ENCODE peak calls at places on chromosomes 4 and X, in eight cellular contexts. One of them, this sample, is unnamed.

GRCh38 chrX:17679820-17680219 is 57.5 kb upstream of the SCML1 start:
- DNase-seq in activated T-helper 9 cell treated with anti-CD3 and anti-CD28 coated beads, Interleukin-2, amount 50 U/mL, for 16 hours: no peak
- DNase-seq in psoas muscle: no peak
- DNase-seq in EL: no peak
- DNase-seq in T-helper 9 cell: no peak
- DNase-seq in activated CD8-positive, alpha-beta T cell treated with anti-CD3 and anti-CD28 coated beads for 36 hours: no peak
- DNase-seq in head of caudate nucleus: no peak
- DNase-seq in iris pigment epithelial cell: no peak
- DNase-seq in this sample: no peak

GRCh38 chrX:96314974-96315373 is 369.7 kb upstream of the DIAPH2 start:
- DNase-seq in activated T-helper 9 cell treated with anti-CD3 and anti-CD28 coated beads, Interleukin-2, amount 50 U/mL, for 16 hours: no peak
- DNase-seq in psoas muscle: no peak
- DNase-seq in EL: peak; percentile 0
- DNase-seq in T-helper 9 cell: no peak
- DNase-seq in activated CD8-positive, alpha-beta T cell treated with anti-CD3 and anti-CD28 coated beads for 36 hours: no peak
- DNase-seq in head of caudate nucleus: no peak
- DNase-seq in iris pigment epithelial cell: peak; percentile 16
- DNase-seq in this sample: no peak

GRCh38 chr4:108216510-108216909 is 47.8 kb upstream of the LEF1 start:
- DNase-seq in activated T-helper 9 cell treated with anti-CD3 and anti-CD28 coated beads, Interleukin-2, amount 50 U/mL, for 16 hours: no peak
- DNase-seq in psoas muscle: no peak
- DNase-seq in EL: no peak
- DNase-seq in T-helper 9 cell: no peak
- DNase-seq in activated CD8-positive, alpha-beta T cell treated with anti-CD3 and anti-CD28 coated beads for 36 hours: no peak
- DNase-seq in head of caudate nucleus: no peak
- DNase-seq in iris pigment epithelial cell: no peak
- DNase-seq in this sample: no peak

GRCh38 chrX:107450823-107451509 is 1.5 kb downstream of the FRMPD3 start:
- DNase-seq in activated T-helper 9 cell treated with anti-CD3 and anti-CD28 coated beads, Interleukin-2, amount 50 U/mL, for 16 hours: no peak
- DNase-seq in psoas muscle: no peak
- DNase-seq in EL: peak; percentile 0
- DNase-seq in T-helper 9 cell: no peak
- DNase-seq in activated CD8-positive, alpha-beta T cell treated with anti-CD3 and anti-CD28 coated beads for 36 hours: peak; percentile 30
- DNase-seq in head of caudate nucleus: no peak
- DNase-seq in iris pigment epithelial cell: no peak
- DNase-seq in this sample: peak; percentile 7

GRCh38 chr4:71138007-71138600 is 144.7 kb downstream of the DCK start:
- DNase-seq in activated T-helper 9 cell treated with anti-CD3 and anti-CD28 coated beads, Interleukin-2, amount 50 U/mL, for 16 hours: no peak
- DNase-seq in psoas muscle: no peak
- DNase-seq in EL: no peak
- DNase-seq in T-helper 9 cell: no peak
- DNase-seq in activated CD8-positive, alpha-beta T cell treated with anti-CD3 and anti-CD28 coated beads for 36 hours: no peak
- DNase-seq in head of caudate nucleus: no peak
- DNase-seq in iris pigment epithelial cell: no peak
- DNase-seq in this sample: no peak

GRCh38 chrX:96211953-96212352 is 472.7 kb upstream of the DIAPH2 start:
- DNase-seq in activated T-helper 9 cell treated with anti-CD3 and anti-CD28 coated beads, Interleukin-2, amount 50 U/mL, for 16 hours: no peak
- DNase-seq in psoas muscle: no peak
- DNase-seq in EL: no peak
- DNase-seq in T-helper 9 cell: no peak
- DNase-seq in activated CD8-positive, alpha-beta T cell treated with anti-CD3 and anti-CD28 coated beads for 36 hours: no peak
- DNase-seq in head of caudate nucleus: no peak
- DNase-seq in iris pigment epithelial cell: no peak
- DNase-seq in this sample: no peak

GRCh38 chr4:65943076-65943475 is 272.8 kb upstream of the EPHA5 start:
- DNase-seq in activated T-helper 9 cell treated with anti-CD3 and anti-CD28 coated beads, Interleukin-2, amount 50 U/mL, for 16 hours: no peak
- DNase-seq in psoas muscle: no peak
- DNase-seq in EL: peak; percentile 86
- DNase-seq in T-helper 9 cell: no peak
- DNase-seq in activated CD8-positive, alpha-beta T cell treated with anti-CD3 and anti-CD28 coated beads for 36 hours: no peak
- DNase-seq in head of caudate nucleus: no peak
- DNase-seq in iris pigment epithelial cell: peak; percentile 76
- DNase-seq in this sample: no peak

GRCh38 chr4:47598320-47598719 is 113.2 kb downstream of the ATP10D start:
- DNase-seq in activated T-helper 9 cell treated with anti-CD3 and anti-CD28 coated beads, Interleukin-2, amount 50 U/mL, for 16 hours: no peak
- DNase-seq in psoas muscle: no peak
- DNase-seq in EL: no peak
- DNase-seq in T-helper 9 cell: no peak
- DNase-seq in activated CD8-positive, alpha-beta T cell treated with anti-CD3 and anti-CD28 coated beads for 36 hours: no peak
- DNase-seq in head of caudate nucleus: no peak
- DNase-seq in iris pigment epithelial cell: peak; percentile 24
- DNase-seq in this sample: no peak

GRCh38 chrX:3806630-3807029 is 93.2 kb upstream of the PRKX start:
- DNase-seq in activated T-helper 9 cell treated with anti-CD3 and anti-CD28 coated beads, Interleukin-2, amount 50 U/mL, for 16 hours: no peak
- DNase-seq in psoas muscle: no peak
- DNase-seq in EL: no peak
- DNase-seq in T-helper 9 cell: no peak
- DNase-seq in activated CD8-positive, alpha-beta T cell treated with anti-CD3 and anti-CD28 coated beads for 36 hours: no peak
- DNase-seq in head of caudate nucleus: no peak
- DNase-seq in iris pigment epithelial cell: no peak
- DNase-seq in this sample: no peak

This sample was measured in NK-92 treated with Interleukin-12 subunit alpha and Interleukin-12 subunit beta, amount 100 ng/mL, for 24 hours.